ENCODE peak calls at places on chromosomes 5 and 9, in seven cellular contexts. E is T-helper 1 cell; C is CD4-positive, alpha-beta T cell; A is AG09309; R is germinal center; O is HCT116; H is right atrium auricular region. W is an unnamed sample.

GRCh38 chr5:73883646-73884045 is 257.6 kb downstream of the ARHGEF28 start:
- DNase-seq in E (no peak), C (no peak), A (no peak), R (no peak), O (no peak), H (no peak), W (no peak)

GRCh38 chr5:115329475-115329874 is 33.0 kb upstream of the CCDC112 start:
- DNase-seq in E (no peak), C (no peak), A (no peak), R (no peak), O (no peak), H (no peak), W (no peak)

GRCh38 chr5:27682600-27682999 is 644.2 kb upstream of the CDH9 start:
- DNase-seq in E (no peak), C (no peak), A (no peak), R (no peak), O (no peak), H (no peak), W (no peak)

GRCh38 chr5:116502616-116503015 is 72.0 kb downstream of the SEMA6A start:
- DNase-seq in E (no peak), C (no peak), A (no peak), R (no peak), O (no peak), H (no peak), W (no peak)

GRCh38 chr5:81365541-81365940 is 28.4 kb downstream of the ACOT12 start:
- DNase-seq in E (no peak), C (no peak), A (no peak), R (no peak), O (no peak), H (no peak), W (no peak)

GRCh38 chr9:5832093-5832542 is 799 bp downstream of the ERMP1 start:
- DNase-seq in E (no peak), C (no peak), A (no peak), R (peak), O (no peak), H (no peak), W (no peak)

GRCh38 chr9:88174324-88174723 is 36.0 kb upstream of the SPATA31C2 start:
- DNase-seq in E (no peak), C (no peak), A (no peak), R (no peak), O (no peak), H (no peak), W (no peak)

GRCh38 chr5:142432961-142433360 is 108.1 kb upstream of the SPRY4 start:
- DNase-seq in E (peak), C (peak), A (no peak), R (peak), O (no peak), H (no peak), W (peak)

GRCh38 chr9:2336055-2336454 is 285.5 kb upstream of the VLDLR start:
- DNase-seq in E (no peak), C (no peak), A (no peak), R (no peak), O (no peak), H (no peak), W (no peak)

GRCh38 chr9:137064027-137064879 is 6.1 kb downstream of the SAPCD2 start:
- DNase-seq in E (no peak), C (peak), A (no peak), R (no peak), O (no peak), H (no peak), W (peak)

GRCh38 chr5:149185067-149185466 is 43.8 kb downstream of the ABLIM3 start:
- DNase-seq in E (no peak), C (no peak), A (no peak), R (no peak), O (no peak), H (no peak), W (no peak)

GRCh38 chr9:23842531-23843129 is 16.6 kb upstream of the ELAVL2 start:
- DNase-seq in E (no peak), C (no peak), A (no peak), R (no peak), O (no peak), H (no peak), W (no peak)

GRCh38 chr5:14147210-14147609 is 4.1 kb downstream of the TRIO start:
- DNase-seq in E (no peak), C (no peak), A (no peak), R (no peak), O (no peak), H (peak), W (no peak)

GRCh38 chr5:9284781-9285307 is 261.0 kb downstream of the SEMA5A start:
- DNase-seq in E (no peak), C (no peak), A (peak), R (no peak), O (no peak), H (no peak), W (no peak)

GRCh38 chr5:143147382-143147781 is 256.1 kb downstream of the NR3C1 start:
- DNase-seq in E (no peak), C (no peak), A (no peak), R (no peak), O (no peak), H (no peak), W (no peak)

GRCh38 chr5:136023935-136024645 is 4.7 kb upstream of the TGFBI start:
- DNase-seq in E (no peak), C (no peak), A (peak), R (no peak), O (no peak), H (no peak), W (no peak)

W was measured in mucosa of gallbladder.